ENCODE peak calls at places on chromosomes 2 and 18, in seven cellular contexts. F, T, R, Y, N, S and O are unnamed samples.
A peak's percentile ranks its signal among the peaks of the same experiment; 100 is the strongest.

GRCh38 chr2:174787485-174788205 is 23.4 kb upstream of the CHRNA1 start:
- DNase-seq in S (no peak), Y (no peak), N (no peak), R (peak; percentile 100), F (peak; percentile 94), T (peak; percentile 98), O (no peak)

GRCh38 chr2:124559236-124559635 is 534.1 kb downstream of the CNTNAP5 start:
- DNase-seq in N (no peak), R (no peak), T (no peak), F (no peak), Y (no peak), S (no peak), O (no peak)

GRCh38 chr2:203656522-203657287 is 49.7 kb upstream of the CD28 start:
- DNase-seq in S (peak; percentile 52), N (peak; percentile 71), T (peak; percentile 49), F (peak; percentile 48), R (no peak), Y (no peak), O (peak; percentile 70)

GRCh38 chr18:62201870-62202269 is 14.8 kb downstream of the RELCH start:
- DNase-seq in N (no peak), T (no peak), F (no peak), Y (no peak), S (no peak), R (no peak), O (no peak)

GRCh38 chr2:32801741-32802140 is 145.0 kb upstream of the LTBP1 start:
- DNase-seq in N (no peak), F (no peak), R (no peak), S (no peak), T (no peak), Y (no peak), O (no peak)

GRCh38 chr18:183769-184168 is 25.4 kb downstream of the USP14 start:
- DNase-seq in R (no peak), F (no peak), N (no peak), S (no peak), T (peak; percentile 48), Y (no peak), O (no peak)

GRCh38 chr18:49055787-49056186 is 105.0 kb upstream of the SMAD7 start:
- DNase-seq in R (peak; percentile 56), F (no peak), T (peak; percentile 88), S (peak; percentile 94), Y (no peak), N (peak; percentile 38), O (peak; percentile 47)

GRCh38 chr18:34729264-34729663 is 19.2 kb downstream of the DTNA start:
- DNase-seq in F (peak; percentile 87), S (peak; percentile 20), N (peak; percentile 30), T (peak; percentile 37), Y (no peak), R (no peak), O (no peak)

GRCh38 chr2:38092196-38092902 is 16.4 kb upstream of the CYP1B1 start:
- DNase-seq in S (peak; percentile 69), R (peak; percentile 68), T (peak; percentile 96), Y (no peak), N (peak; percentile 58), F (peak; percentile 43), O (no peak)

GRCh38 chr2:9153589-9153988 is 53.0 kb upstream of the ASAP2 start:
- DNase-seq in F (no peak), R (no peak), Y (no peak), T (no peak), S (no peak), N (no peak), O (no peak)

GRCh38 chr2:232342635-232343565 is 35.7 kb upstream of the ALPP start:
- DNase-seq in T (no peak), F (no peak), R (no peak), Y (no peak), N (no peak), S (no peak), O (no peak)

GRCh38 chr2:28277466-28277865 is 115.2 kb upstream of the FOSL2 start:
- DNase-seq in T (no peak), F (no peak), Y (no peak), N (no peak), S (no peak), R (no peak), O (no peak)

GRCh38 chr18:7812431-7813063 is 245.4 kb downstream of the PTPRM start:
- DNase-seq in N (no peak), R (peak; percentile 84), F (no peak), T (peak; percentile 74), Y (no peak), S (no peak), O (no peak)

GRCh38 chr2:144682248-144682647 is 162.3 kb upstream of the ZEB2 start:
- DNase-seq in S (peak; percentile 70), N (no peak), R (no peak), Y (no peak), F (no peak), T (no peak), O (no peak)

DNA sequence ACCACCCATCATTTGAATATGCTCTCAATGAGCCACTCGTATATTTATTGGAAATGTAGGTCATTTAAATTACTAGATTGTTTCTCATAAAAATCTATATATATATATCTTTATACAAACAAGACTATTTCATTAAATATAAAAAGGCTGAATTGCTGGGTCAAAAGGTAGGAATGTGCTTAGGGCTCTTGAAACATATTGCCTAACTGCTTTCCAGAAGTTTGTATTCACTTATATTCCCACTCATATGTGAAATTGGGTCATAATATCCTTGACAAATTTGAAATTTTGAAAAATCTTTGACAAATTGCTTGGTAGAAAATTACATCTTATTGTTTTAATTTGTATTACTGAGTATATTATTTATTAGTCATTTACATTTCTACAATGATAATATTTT is 999.8 kb upstream of the CDH2 start:
- DNase-seq in N (no peak), Y (no peak), F (no peak), T (no peak), S (no peak), R (no peak), O (no peak)
- H3K4me3 ChIP-seq in N (no peak overlapping the region), Y (no peak overlapping the region), F (no peak overlapping the region), T (no peak overlapping the region), S (no peak overlapping the region), R (no peak overlapping the region), O (no peak overlapping the region)

GRCh38 chr2:160242863-160243552 is 42.9 kb upstream of the ITGB6 start:
- DNase-seq in F (no peak), T (no peak), R (no peak), S (no peak), N (no peak), Y (no peak), O (no peak)
- H3K4me3 ChIP-seq in F (no peak overlapping the region), T (no peak overlapping the region), R (no peak overlapping the region), S (no peak overlapping the region), N (no peak overlapping the region), Y (no peak overlapping the region), O (no peak overlapping the region)

GRCh38 chr18:58257461-58257860 is 213.4 kb downstream of the NEDD4L start:
- DNase-seq in Y (no peak), S (no peak), T (peak; percentile 15), F (no peak), N (no peak), R (peak; percentile 52), O (no peak)
- H3K4me3 ChIP-seq in Y (no peak overlapping the region), S (no peak overlapping the region), T (no peak overlapping the region), F (no peak overlapping the region), N (no peak overlapping the region), R (no peak overlapping the region), O (no peak overlapping the region)

DNA sequence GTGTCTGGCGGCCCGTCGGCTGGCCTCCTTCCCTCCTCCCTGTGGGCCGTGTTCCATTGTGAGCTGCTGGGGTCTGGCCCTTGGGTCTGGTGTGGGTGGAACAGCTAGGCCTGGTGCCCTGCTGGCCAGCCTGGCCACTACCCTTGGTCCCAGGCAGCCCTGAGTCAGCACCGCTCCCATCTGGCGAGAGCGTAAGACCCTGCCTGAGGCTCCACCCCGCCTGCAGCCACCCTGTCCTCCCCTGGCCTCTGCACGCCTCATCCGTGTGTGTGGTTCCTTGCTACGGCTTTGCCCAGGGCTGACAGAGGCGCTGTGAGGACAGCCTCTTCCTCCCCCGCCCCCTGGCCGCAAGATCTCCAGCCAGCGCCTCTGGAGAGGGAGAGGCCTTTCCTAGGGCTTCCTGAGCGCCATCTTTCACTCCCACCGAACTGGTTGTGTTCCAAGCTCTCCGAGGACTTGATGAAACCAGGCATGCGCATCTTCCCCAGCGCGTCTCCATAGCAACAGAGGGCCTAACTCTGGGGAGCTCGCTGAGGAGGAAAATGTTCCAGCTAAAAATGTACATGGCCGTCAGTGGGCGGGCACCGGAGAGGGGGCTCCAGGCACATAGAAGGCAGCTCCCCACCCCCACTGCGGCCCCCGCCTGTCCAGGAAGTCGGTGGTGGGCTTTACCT is 83.0 kb downstream of the STPG4 start:
- DNase-seq in F (no peak), S (no peak), Y (no peak), N (peak; percentile 85), T (peak; percentile 99), R (peak; percentile 97), O (no peak)
- H3K4me3 ChIP-seq in F (no peak overlapping the region), S (no peak overlapping the region), Y (no peak overlapping the region), N (no peak overlapping the region), T (no peak overlapping the region), R (no peak overlapping the region), O (no peak overlapping the region)

GRCh38 chr2:6025391-6025790 is 333.2 kb downstream of the SOX11 start:
- DNase-seq in T (no peak), S (no peak), F (no peak), N (no peak), R (no peak), Y (no peak), O (no peak)

GRCh38 chr2:6027066-6027465 is 334.9 kb downstream of the SOX11 start:
- DNase-seq in Y (no peak), R (no peak), F (peak; percentile 58), N (no peak), S (no peak), T (no peak), O (no peak)

GRCh38 chr2:6036211-6036610 is 344.0 kb downstream of the SOX11 start:
- DNase-seq in N (no peak), F (no peak), S (no peak), T (no peak), R (no peak), Y (no peak), O (no peak)

DNA sequence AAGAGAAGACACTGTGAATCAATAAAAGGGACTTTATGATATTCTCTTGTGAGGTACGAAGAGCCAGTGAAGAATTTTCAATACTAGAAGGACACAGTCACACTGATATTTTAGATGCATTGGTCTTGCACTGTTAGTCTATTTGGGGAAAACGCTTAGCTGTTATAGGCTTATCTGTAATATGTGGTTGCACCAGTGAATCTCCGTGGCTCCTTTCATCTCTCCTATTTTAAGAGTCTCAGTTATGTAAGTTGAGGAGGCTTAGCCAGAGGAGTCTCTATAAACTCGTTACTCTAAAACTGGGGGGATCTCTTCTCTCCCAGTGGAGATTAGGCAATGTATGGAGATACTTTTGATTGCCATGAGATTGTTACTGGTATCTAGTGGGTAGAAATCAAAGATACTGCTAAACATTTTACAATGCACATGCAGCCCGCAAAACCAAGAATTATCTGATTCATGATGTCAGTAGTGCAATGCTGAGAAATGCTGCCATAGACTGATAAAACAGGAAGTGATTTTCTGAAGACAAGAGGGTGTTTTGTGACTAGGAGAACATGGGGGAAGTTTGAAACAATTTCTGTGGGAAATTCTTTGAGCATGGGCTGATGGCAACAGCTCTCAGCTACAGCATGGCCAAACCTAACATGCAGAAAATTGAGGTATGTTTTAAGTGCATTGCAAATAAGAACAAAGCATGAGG is 339.1 kb downstream of the SOX11 start:
- DNase-seq in N (no peak), T (no peak), Y (no peak), F (no peak), S (no peak), R (no peak), O (no peak)
- H3K4me3 ChIP-seq in N (no peak overlapping the region), T (no peak overlapping the region), Y (no peak overlapping the region), F (no peak overlapping the region), S (no peak overlapping the region), R (no peak overlapping the region), O (no peak overlapping the region)

GRCh38 chr2:23663730-23664005 is 263.3 kb downstream of the ATAD2B start:
- DNase-seq in S (no peak), T (no peak), Y (no peak), N (no peak), R (no peak), F (no peak), O (no peak)
- H3K4me3 ChIP-seq in S (no peak overlapping the region), T (peak overlapping the region; percentile 6), Y (no peak overlapping the region), N (no peak overlapping the region), R (no peak overlapping the region), F (no peak overlapping the region), O (peak overlapping the region; percentile 35)